ENCODE peak calls at places on chromosomes 2 and 18, in six cellular contexts. One of them, this sample, is unnamed.

GRCh38 chr18:57561728-57562423 is 24.6 kb downstream of the FECH start:
- DNase-seq in GM12878: no peak
- DNase-seq in HepG2: peak
- DNase-seq in H1: peak
- DNase-seq in K562: peak
- DNase-seq in SK-N-SH: peak
- DNase-seq in this sample: peak

GRCh38 chr2:97011977-97012569 is 25.7 kb upstream of the FAM178B start:
- DNase-seq in GM12878: peak
- DNase-seq in HepG2: peak
- DNase-seq in H1: no peak
- DNase-seq in K562: no peak
- DNase-seq in SK-N-SH: peak
- DNase-seq in this sample: no peak

GRCh38 chr2:69053416-69053965 is 40.5 kb downstream of the ANTXR1 start:
- DNase-seq in GM12878: no peak
- DNase-seq in HepG2: no peak
- DNase-seq in H1: no peak
- DNase-seq in K562: no peak
- DNase-seq in SK-N-SH: no peak
- DNase-seq in this sample: no peak

GRCh38 chr2:26807788-26808460 is 22.1 kb downstream of the CENPA start:
- DNase-seq in GM12878: no peak
- DNase-seq in HepG2: no peak
- DNase-seq in H1: no peak
- DNase-seq in K562: no peak
- DNase-seq in SK-N-SH: peak
- DNase-seq in this sample: no peak

GRCh38 chr2:121790276-121790956 is 35.0 kb downstream of the TSN start:
- DNase-seq in GM12878: no peak
- DNase-seq in HepG2: peak
- DNase-seq in H1: no peak
- DNase-seq in K562: no peak
- DNase-seq in SK-N-SH: no peak
- DNase-seq in this sample: no peak

GRCh38 chr2:230913812-230914211 is 11.2 kb downstream of the GPR55 start:
- DNase-seq in GM12878: no peak
- DNase-seq in HepG2: no peak
- DNase-seq in H1: no peak
- DNase-seq in K562: no peak
- DNase-seq in SK-N-SH: no peak
- DNase-seq in this sample: no peak

GRCh38 chr18:712401-713134 is at the start of gene ENOSF1:
- DNase-seq in GM12878: no peak
- DNase-seq in HepG2: peak
- DNase-seq in H1: peak
- DNase-seq in K562: peak
- DNase-seq in SK-N-SH: peak
- DNase-seq in this sample: peak

GRCh38 chr2:98773169-98773568 is 42.2 kb upstream of the MGAT4A start:
- DNase-seq in GM12878: no peak
- DNase-seq in HepG2: no peak
- DNase-seq in H1: no peak
- DNase-seq in K562: no peak
- DNase-seq in SK-N-SH: no peak
- DNase-seq in this sample: no peak

GRCh38 chr18:74861154-74861553 is 263.5 kb downstream of the ZNF407 start:
- DNase-seq in GM12878: no peak
- DNase-seq in HepG2: peak
- DNase-seq in H1: no peak
- DNase-seq in K562: no peak
- DNase-seq in SK-N-SH: no peak
- DNase-seq in this sample: no peak

GRCh38 chr2:208542465-208543041 is 136.0 kb downstream of the PTH2R start:
- DNase-seq in GM12878: no peak
- DNase-seq in HepG2: no peak
- DNase-seq in H1: no peak
- DNase-seq in K562: no peak
- DNase-seq in SK-N-SH: no peak
- DNase-seq in this sample: no peak

GRCh38 chr18:51621103-51621969 is 423.9 kb upstream of the MEX3C start:
- DNase-seq in GM12878: peak
- DNase-seq in HepG2: peak
- DNase-seq in H1: peak
- DNase-seq in K562: peak
- DNase-seq in SK-N-SH: peak
- DNase-seq in this sample: peak

GRCh38 chr2:226660524-226660923 is 139.1 kb downstream of the IRS1 start:
- DNase-seq in GM12878: no peak
- DNase-seq in HepG2: no peak
- DNase-seq in H1: no peak
- DNase-seq in K562: no peak
- DNase-seq in SK-N-SH: no peak
- DNase-seq in this sample: no peak

GRCh38 chr2:154173919-154174318 is 302.2 kb downstream of the GALNT13 start:
- DNase-seq in GM12878: no peak
- DNase-seq in HepG2: no peak
- DNase-seq in H1: no peak
- DNase-seq in K562: no peak
- DNase-seq in SK-N-SH: no peak
- DNase-seq in this sample: no peak

GRCh38 chr2:101111917-101112771 is 39.0 kb downstream of the TBC1D8 start:
- DNase-seq in GM12878: no peak
- DNase-seq in HepG2: peak
- DNase-seq in H1: no peak
- DNase-seq in K562: no peak
- DNase-seq in SK-N-SH: peak
- DNase-seq in this sample: no peak

GRCh38 chr2:46331099-46331766 is 34.0 kb downstream of the EPAS1 start:
- DNase-seq in GM12878: no peak
- DNase-seq in HepG2: no peak
- DNase-seq in H1: no peak
- DNase-seq in K562: no peak
- DNase-seq in SK-N-SH: peak
- DNase-seq in this sample: no peak

GRCh38 chr2:170822885-170823799 is 6.5 kb downstream of the GAD1 start:
- DNase-seq in GM12878: no peak
- DNase-seq in HepG2: no peak
- DNase-seq in H1: peak
- DNase-seq in K562: peak
- DNase-seq in SK-N-SH: peak
- DNase-seq in this sample: peak

GRCh38 chr2:239001794-239002193 is 153.9 kb downstream of the TWIST2 start:
- DNase-seq in GM12878: no peak
- DNase-seq in HepG2: no peak
- DNase-seq in H1: no peak
- DNase-seq in K562: no peak
- DNase-seq in SK-N-SH: no peak
- DNase-seq in this sample: no peak

GRCh38 chr2:63661076-63661475 is 72.3 kb downstream of the MDH1 start:
- DNase-seq in GM12878: no peak
- DNase-seq in HepG2: no peak
- DNase-seq in H1: no peak
- DNase-seq in K562: no peak
- DNase-seq in SK-N-SH: no peak
- DNase-seq in this sample: no peak

GRCh38 chr2:226911932-226912331 is 76.1 kb downstream of the RHBDD1 start:
- DNase-seq in GM12878: no peak
- DNase-seq in HepG2: no peak
- DNase-seq in H1: no peak
- DNase-seq in K562: no peak
- DNase-seq in SK-N-SH: no peak
- DNase-seq in this sample: no peak

GRCh38 chr2:10868465-10869314 is 43.0 kb upstream of the KCNF1 start:
- DNase-seq in GM12878: no peak
- DNase-seq in HepG2: no peak
- DNase-seq in H1: no peak
- DNase-seq in K562: no peak
- DNase-seq in SK-N-SH: peak
- DNase-seq in this sample: no peak

GRCh38 chr2:160484859-160485520 is 8.6 kb downstream of the RBMS1 start:
- DNase-seq in GM12878: no peak
- DNase-seq in HepG2: no peak
- DNase-seq in H1: no peak
- DNase-seq in K562: no peak
- DNase-seq in SK-N-SH: no peak
- DNase-seq in this sample: no peak

GRCh38 chr2:162824319-162824718 is 14.2 kb downstream of the KCNH7 start:
- DNase-seq in GM12878: no peak
- DNase-seq in HepG2: no peak
- DNase-seq in H1: no peak
- DNase-seq in K562: no peak
- DNase-seq in SK-N-SH: no peak
- DNase-seq in this sample: no peak

GRCh38 chr2:120892967-120893667 is 157.4 kb downstream of the GLI2 start:
- DNase-seq in GM12878: no peak
- DNase-seq in HepG2: no peak
- DNase-seq in H1: no peak
- DNase-seq in K562: no peak
- DNase-seq in SK-N-SH: no peak
- DNase-seq in this sample: no peak

GRCh38 chr18:54296017-54296416 is 26.7 kb downstream of the POLI start:
- DNase-seq in GM12878: no peak
- DNase-seq in HepG2: no peak
- DNase-seq in H1: no peak
- DNase-seq in K562: no peak
- DNase-seq in SK-N-SH: no peak
- DNase-seq in this sample: no peak

GRCh38 chr2:69683170-69683971 is 39.8 kb upstream of the AAK1 start:
- DNase-seq in GM12878: no peak
- DNase-seq in HepG2: peak
- DNase-seq in H1: no peak
- DNase-seq in K562: peak
- DNase-seq in SK-N-SH: peak
- DNase-seq in this sample: peak

DNA sequence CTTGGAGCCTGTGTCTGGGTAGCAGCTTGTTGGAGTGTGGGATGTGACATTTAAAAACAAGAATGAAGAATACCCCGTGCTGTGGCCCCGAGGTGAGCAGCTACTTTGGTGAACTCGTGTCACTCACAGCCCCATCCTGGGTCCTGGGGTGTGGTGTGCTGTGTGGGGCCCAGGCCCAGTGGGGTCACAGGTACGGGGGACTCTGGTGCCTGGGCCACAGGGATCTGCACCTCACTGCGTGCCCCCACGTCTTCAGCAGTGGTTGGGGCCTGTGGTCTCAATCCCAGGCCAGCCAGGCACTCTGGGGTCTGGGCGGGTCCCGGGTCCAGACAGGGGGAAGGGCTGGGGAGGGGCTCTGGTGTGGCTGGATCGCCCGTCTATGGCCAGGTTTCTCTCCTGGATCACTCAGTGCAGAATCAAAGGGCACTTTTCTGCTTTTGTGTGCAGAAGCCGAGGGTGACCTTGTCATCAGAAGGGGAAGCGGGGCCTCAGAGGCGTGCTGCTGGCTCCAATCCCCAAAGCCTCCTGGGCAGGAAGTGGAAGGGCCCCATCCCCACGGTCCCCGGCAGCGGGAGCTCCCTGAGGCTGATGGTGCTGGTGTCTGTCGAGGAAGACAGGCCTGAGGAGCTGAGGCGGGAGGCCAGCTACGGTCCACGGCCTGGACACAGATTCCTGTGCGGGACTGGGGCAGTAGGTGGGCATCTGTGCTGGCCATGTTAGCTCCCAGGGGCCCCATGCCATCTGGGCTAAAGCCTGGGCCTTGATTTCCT is 1.4 kb downstream of the GPR35 start:
- DNase-seq in GM12878: no peak
- DNase-seq in HepG2: peak
- DNase-seq in H1: no peak
- DNase-seq in K562: no peak
- DNase-seq in SK-N-SH: peak
- DNase-seq in this sample: peak
- TF ChIP-seq GABPA in GM12878: no peak
- TF ChIP-seq GABPA in HepG2: peak
- TF ChIP-seq GABPA in H1: no peak
- TF ChIP-seq GABPA in K562: no peak
- TF ChIP-seq GABPA in SK-N-SH: no peak
- TF ChIP-seq GABPA in this sample: peak

GRCh38 chr2:71704688-71705087 is 251.3 kb downstream of the DYSF start:
- DNase-seq in GM12878: no peak
- DNase-seq in HepG2: no peak
- DNase-seq in H1: no peak
- DNase-seq in K562: no peak
- DNase-seq in SK-N-SH: no peak
- DNase-seq in this sample: no peak

GRCh38 chr2:71702971-71703898 is 249.9 kb downstream of the DYSF start:
- DNase-seq in GM12878: no peak
- DNase-seq in HepG2: no peak
- DNase-seq in H1: no peak
- DNase-seq in K562: no peak
- DNase-seq in SK-N-SH: no peak
- DNase-seq in this sample: no peak

GRCh38 chr2:71705171-71705960 is 252.0 kb downstream of the DYSF start:
- DNase-seq in GM12878: no peak
- DNase-seq in HepG2: no peak
- DNase-seq in H1: no peak
- DNase-seq in K562: no peak
- DNase-seq in SK-N-SH: no peak
- DNase-seq in this sample: no peak

GRCh38 chr2:71702071-71702970 is 249.0 kb downstream of the DYSF start:
- DNase-seq in GM12878: no peak
- DNase-seq in HepG2: no peak
- DNase-seq in H1: no peak
- DNase-seq in K562: no peak
- DNase-seq in SK-N-SH: no peak
- DNase-seq in this sample: no peak

GRCh38 chr2:71703981-71704545 is 250.7 kb downstream of the DYSF start:
- DNase-seq in GM12878: no peak
- DNase-seq in HepG2: no peak
- DNase-seq in H1: no peak
- DNase-seq in K562: no peak
- DNase-seq in SK-N-SH: no peak
- DNase-seq in this sample: no peak
- H3K4me3 ChIP-seq in GM12878: no peak
- H3K4me3 ChIP-seq in HepG2: no peak
- H3K4me3 ChIP-seq in H1: no peak
- H3K4me3 ChIP-seq in K562: no peak
- H3K4me3 ChIP-seq in SK-N-SH: no peak
- H3K4me3 ChIP-seq in this sample: no peak

GRCh38 chr2:213562539-213563180 is 278.4 kb downstream of the SPAG16 start:
- DNase-seq in GM12878: no peak
- DNase-seq in HepG2: no peak
- DNase-seq in H1: no peak
- DNase-seq in K562: no peak
- DNase-seq in SK-N-SH: no peak
- DNase-seq in this sample: no peak

GRCh38 chr2:213561759-213562158 is 277.5 kb downstream of the SPAG16 start:
- DNase-seq in GM12878: no peak
- DNase-seq in HepG2: no peak
- DNase-seq in H1: no peak
- DNase-seq in K562: no peak
- DNase-seq in SK-N-SH: no peak
- DNase-seq in this sample: no peak

GRCh38 chr2:213559053-213559452 is 274.8 kb downstream of the SPAG16 start:
- DNase-seq in GM12878: no peak
- DNase-seq in HepG2: no peak
- DNase-seq in H1: no peak
- DNase-seq in K562: no peak
- DNase-seq in SK-N-SH: no peak
- DNase-seq in this sample: no peak
- TF ChIP-seq GABPA in GM12878: no peak
- TF ChIP-seq GABPA in HepG2: no peak
- TF ChIP-seq GABPA in H1: no peak
- TF ChIP-seq GABPA in K562: no peak
- TF ChIP-seq GABPA in SK-N-SH: no peak
- TF ChIP-seq GABPA in this sample: no peak

GRCh38 chr18:2686349-2686968 is 30.9 kb downstream of the SMCHD1 start:
- DNase-seq in GM12878: no peak
- DNase-seq in HepG2: no peak
- DNase-seq in H1: no peak
- DNase-seq in K562: no peak
- DNase-seq in SK-N-SH: no peak
- DNase-seq in this sample: no peak
- H3K4me3 ChIP-seq in GM12878: no peak
- H3K4me3 ChIP-seq in HepG2: no peak
- H3K4me3 ChIP-seq in H1: no peak
- H3K4me3 ChIP-seq in K562: no peak
- H3K4me3 ChIP-seq in SK-N-SH: no peak
- H3K4me3 ChIP-seq in this sample: no peak